ENCODE peak calls at places on chromosomes 3 and 15, in four cellular contexts. P is sigmoid colon, S is tibial artery, D is HCT116. K is an unnamed sample. For H3K4me1, the result is how much of the 10 kb centered on the place peaks cover.

GRCh38 chr3:164524201-164524600 is 554.1 kb downstream of the SI start:
- DNase-seq in P (no peak), S (no peak), D (no peak), K (peak)

GRCh38 chr3:112464264-112464663 is 35.0 kb downstream of the BTLA start:
- DNase-seq in P (no peak), S (no peak), D (no peak), K (no peak)

GRCh38 chr3:45890405-45890804 is 4.1 kb downstream of the CCR9 start:
- DNase-seq in P (no peak), S (no peak), D (no peak), K (no peak)

GRCh38 chr3:197478746-197479668 is 76.8 kb downstream of the BDH1 start:
- DNase-seq in P (no peak), S (no peak), D (no peak), K (no peak)

GRCh38 chr3:39362177-39362576 is 21.0 kb upstream of the SLC25A38 start:
- DNase-seq in P (no peak), S (no peak), D (no peak), K (no peak)

GRCh38 chr3:61571516-61572336 is 10.4 kb downstream of the PTPRG start:
- DNase-seq in P (no peak), S (peak), D (no peak), K (no peak)

GRCh38 chr3:39978293-39978692 is 168.9 kb downstream of the MYRIP start:
- DNase-seq in P (no peak), S (no peak), D (no peak), K (no peak)

GRCh38 chr15:49815937-49816336 is 195.1 kb downstream of the DTWD1 start:
- DNase-seq in P (no peak), S (no peak), D (no peak), K (no peak)

DNA sequence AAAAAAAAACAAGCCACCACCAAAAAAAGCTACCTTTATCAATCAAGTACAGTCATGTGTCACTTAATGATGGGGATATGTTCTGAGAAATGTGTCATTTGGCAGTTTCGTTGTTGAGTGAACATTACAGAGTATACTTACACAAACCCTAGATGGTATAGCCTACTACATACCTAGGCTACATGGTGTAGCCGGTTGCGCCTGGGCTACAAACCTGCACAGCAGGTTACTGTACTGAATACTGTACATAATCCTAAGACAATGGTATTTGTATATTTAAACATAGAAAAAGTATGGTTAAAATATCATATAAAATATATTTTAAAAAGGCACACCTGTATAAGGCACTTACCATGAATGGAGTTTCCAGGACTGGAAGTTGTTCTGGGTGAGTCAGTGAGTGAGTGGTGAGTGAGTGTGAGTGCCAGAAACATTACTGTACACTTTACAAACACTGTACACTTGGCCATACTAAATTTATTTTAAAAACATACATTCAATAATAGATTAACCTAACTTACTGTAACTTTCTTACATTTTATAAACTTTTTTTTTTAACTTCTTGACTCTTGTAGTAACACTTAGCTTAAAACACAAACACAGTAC is 25.9 kb upstream of the JMJD7 start:
- DNase-seq in P (no peak), S (no peak), D (no peak), K (no peak)
- H3K4me1 ChIP-seq in P (under half), S (under half), D (under half), K (under half)

DNA sequence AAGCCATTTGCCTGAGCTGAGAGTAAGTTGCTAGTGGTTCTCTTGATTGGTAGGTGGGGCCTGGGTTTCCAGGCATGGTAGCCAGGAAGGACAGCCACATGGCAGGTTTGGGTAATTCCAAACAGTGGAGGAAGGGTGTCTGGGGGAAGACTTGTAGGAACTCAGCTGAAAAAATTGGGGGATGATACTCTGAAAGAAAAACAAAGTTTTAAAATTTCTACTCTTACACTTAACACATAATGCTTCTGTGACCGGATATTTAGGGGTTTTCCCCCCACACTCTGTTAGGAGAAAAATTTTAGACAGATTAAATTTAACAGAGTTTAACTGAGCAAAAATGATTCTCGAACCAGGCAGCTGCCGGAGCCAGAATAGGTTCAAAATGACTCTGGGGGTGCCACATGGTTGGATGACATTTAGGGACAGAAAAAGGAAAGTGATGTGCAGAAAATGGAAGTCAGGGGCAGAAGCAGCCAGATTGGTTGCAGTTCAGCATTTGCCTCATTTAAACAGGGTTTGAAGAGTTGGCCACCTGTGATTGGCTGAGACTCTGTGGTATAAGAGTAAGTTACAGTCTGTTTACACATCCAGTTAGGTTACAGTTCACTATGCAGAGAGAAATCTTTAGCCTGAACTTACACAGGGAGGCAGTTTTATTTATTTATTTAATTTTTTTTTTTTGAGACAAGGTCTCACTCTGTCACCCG is 8.1 kb downstream of the B2M start:
- DNase-seq in P (no peak), S (no peak), D (no peak), K (no peak)
- H3K4me1 ChIP-seq in P (under half), S (under half), D (under half), K (under half)

GRCh38 chr3:152279474-152279873 is 10.7 kb downstream of the MBNL1 start:
- DNase-seq in P (no peak), S (no peak), D (no peak), K (no peak)
- H3K4me1 ChIP-seq in P (half or more), S (half or more), D (under half), K (half or more)

GRCh38 chr3:32419766-32420137 is 28.1 kb downstream of the CMTM7 start:
- DNase-seq in P (no peak), S (no peak), D (no peak), K (no peak)
- H3K4me1 ChIP-seq in P (under half), S (under half), D (half or more), K (under half)

DNA sequence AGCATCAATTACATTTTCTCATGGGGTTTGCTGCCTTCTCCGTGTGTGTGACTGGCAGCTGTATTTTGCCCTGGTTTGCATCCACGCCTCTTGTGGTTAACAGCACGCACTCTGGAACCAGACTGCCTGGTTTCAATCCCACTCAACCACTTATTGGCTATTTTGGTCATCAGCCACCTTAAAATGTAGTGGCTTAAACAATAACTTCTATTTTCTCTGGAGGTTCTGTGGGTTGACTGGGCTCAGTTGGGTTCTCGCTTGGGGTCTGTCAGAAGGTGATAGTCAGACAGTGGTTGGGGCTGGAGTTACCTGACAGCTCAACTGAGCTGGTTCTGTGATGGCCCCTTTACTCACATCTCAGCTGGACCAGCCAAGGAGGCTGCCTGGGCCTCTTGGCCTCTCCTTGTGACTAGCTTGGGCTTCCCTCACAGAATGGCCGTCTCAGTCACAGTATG is 36.8 kb downstream of the EHD4 start:
- DNase-seq in P (peak), S (no peak), D (no peak), K (no peak)
- H3K4me1 ChIP-seq in P (under half), S (under half), D (half or more), K (under half)

DNA sequence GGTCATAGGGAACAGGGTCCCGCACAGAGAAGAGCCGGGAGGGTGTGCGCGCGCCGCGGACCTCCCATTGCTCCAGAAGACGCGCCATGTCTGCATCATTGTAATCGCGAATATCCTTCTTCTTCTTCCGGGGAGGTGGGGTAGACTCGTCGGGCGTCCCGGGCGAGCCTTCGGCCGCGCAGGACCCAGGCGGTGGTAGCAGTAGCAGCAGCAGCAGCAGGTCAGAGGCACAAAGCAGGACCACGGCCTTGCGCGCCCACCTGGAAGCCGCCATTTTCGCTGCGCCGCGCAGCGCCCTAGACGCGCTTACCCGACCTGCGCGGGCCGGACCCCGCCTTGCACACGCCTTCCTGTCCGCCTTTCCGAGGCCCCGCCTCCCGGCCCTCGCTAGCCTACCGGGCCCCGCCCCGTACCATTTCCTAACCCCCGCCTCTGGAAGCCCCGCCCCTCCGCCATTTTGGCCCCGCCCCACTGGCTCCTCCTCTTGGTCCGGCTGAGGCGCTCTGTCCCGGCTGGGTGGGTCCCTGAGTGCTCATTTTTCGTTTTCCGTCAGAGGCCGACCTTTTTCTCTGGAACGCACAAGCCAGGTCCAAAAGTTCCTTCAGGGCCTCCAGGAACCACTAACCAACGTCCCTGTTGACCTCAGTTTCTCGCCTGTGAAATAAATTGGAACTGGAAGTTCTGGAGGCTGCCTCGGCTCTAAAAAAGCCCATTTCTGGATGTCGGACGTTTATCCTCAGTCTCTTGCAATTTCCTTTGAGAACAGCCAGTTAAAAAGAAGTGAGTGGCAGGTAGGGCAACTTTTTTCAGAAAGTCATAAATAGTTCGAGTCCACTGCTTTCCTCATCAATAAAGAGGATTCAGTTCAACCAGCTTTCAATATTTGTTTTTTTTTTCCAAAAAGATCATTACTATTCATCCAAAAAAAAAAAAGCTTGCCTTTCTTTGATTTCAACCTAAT is at the start of gene MESD:
- DNase-seq in P (peak), S (peak), D (peak), K (peak)
- H3K4me1 ChIP-seq in P (under half), S (under half), D (under half), K (under half)

K was measured in Caco-2.